ENCODE peak calls at places on chromosomes 13 and 19, in six cellular contexts. U is fibroblast of lung, T is neural crest cell, K is MM.1S, V is progenitor cell of endocrine pancreas, D is astrocyte of the cerebellum. E is an unnamed sample.

GRCh38 chr13:40116008-40116407 is 460.5 kb downstream of the COG6 start:
- DNase-seq in U (peak), T (no peak), K (no peak), V (no peak), D (peak), E (peak)

GRCh38 chr13:29540799-29541198 is 54.7 kb downstream of the SLC7A1 start:
- DNase-seq in U (no peak), T (no peak), K (no peak), V (no peak), D (no peak), E (no peak)

GRCh38 chr13:86692291-86692690 is 893.1 kb upstream of the SLITRK6 start:
- DNase-seq in U (no peak), T (no peak), K (no peak), V (no peak), D (no peak), E (no peak)

GRCh38 chr19:10412257-10412977 is 7.9 kb upstream of the PDE4A start:
- DNase-seq in U (no peak), T (no peak), K (peak), V (no peak), D (no peak), E (no peak)

GRCh38 chr13:71303144-71303543 is 563.9 kb downstream of the DACH1 start:
- DNase-seq in U (no peak), T (no peak), K (no peak), V (no peak), D (no peak), E (no peak)

GRCh38 chr19:39843919-39844793 is 2.0 kb downstream of the FBL start:
- DNase-seq in U (peak), T (no peak), K (peak), V (no peak), D (peak), E (peak)

GRCh38 chr13:40798380-40798779 is 9.0 kb downstream of the SLC25A15 start:
- DNase-seq in U (no peak), T (no peak), K (peak), V (no peak), D (no peak), E (no peak)

GRCh38 chr19:17797397-17798201 is 2.7 kb downstream of the B3GNT3 start:
- DNase-seq in U (no peak), T (no peak), K (no peak), V (no peak), D (no peak), E (no peak)

GRCh38 chr13:53873558-53873957 is 844.9 kb downstream of the OLFM4 start:
- DNase-seq in U (no peak), T (no peak), K (no peak), V (no peak), D (no peak), E (no peak)

GRCh38 chr13:70080030-70080429 is 27.6 kb upstream of the ATXN8OS start:
- DNase-seq in U (no peak), T (no peak), K (no peak), V (no peak), D (peak), E (no peak)

GRCh38 chr13:111204438-111205177 is 89.5 kb downstream of the ARHGEF7 start:
- DNase-seq in U (peak), T (no peak), K (no peak), V (no peak), D (no peak), E (peak)

GRCh38 chr13:50617134-50617721 is 226.3 kb downstream of the DLEU7 start:
- DNase-seq in U (peak), T (no peak), K (no peak), V (no peak), D (peak), E (peak)

GRCh38 chr19:1450735-1451669 is 1.1 kb downstream of the APC2 start:
- DNase-seq in U (no peak), T (no peak), K (no peak), V (no peak), D (no peak), E (no peak)

GRCh38 chr19:47309038-47309437 is 623 bp upstream of the C5AR1 start:
- DNase-seq in U (peak), T (no peak), K (no peak), V (no peak), D (no peak), E (peak)

GRCh38 chr19:45767881-45768643 is 990 bp downstream of the SIX5 start:
- DNase-seq in U (peak), T (peak), K (peak), V (peak), D (peak), E (peak)

GRCh38 chr13:21998279-21998678 is 327.4 kb downstream of the FGF9 start:
- DNase-seq in U (no peak), T (no peak), K (no peak), V (no peak), D (no peak), E (no peak)

GRCh38 chr13:46604226-46604968 is 51.4 kb downstream of the LRCH1 start:
- DNase-seq in U (no peak), T (no peak), K (no peak), V (no peak), D (no peak), E (no peak)

GRCh38 chr19:35992902-35993765 is 1.9 kb upstream of the SDHAF1 start:
- DNase-seq in U (no peak), T (no peak), K (no peak), V (no peak), D (no peak), E (no peak)

GRCh38 chr13:47420012-47420411 is 523.2 kb upstream of the HTR2A start:
- DNase-seq in U (peak), T (no peak), K (no peak), V (no peak), D (no peak), E (peak)

GRCh38 chr13:85255978-85256377 is 543.2 kb downstream of the SLITRK6 start:
- DNase-seq in U (no peak), T (no peak), K (no peak), V (no peak), D (no peak), E (no peak)

GRCh38 chr13:101917475-101917810 is 465.0 kb downstream of the ITGBL1 start:
- DNase-seq in U (no peak), T (no peak), K (no peak), V (no peak), D (no peak), E (no peak)

GRCh38 chr19:8988204-8988603 is 22.0 kb downstream of the MUC16 start:
- DNase-seq in U (no peak), T (no peak), K (no peak), V (no peak), D (no peak), E (no peak)

GRCh38 chr19:54653181-54653809 is 9.5 kb upstream of the LILRB4 start:
- DNase-seq in U (peak), T (no peak), K (peak), V (no peak), D (no peak), E (peak)

DNA sequence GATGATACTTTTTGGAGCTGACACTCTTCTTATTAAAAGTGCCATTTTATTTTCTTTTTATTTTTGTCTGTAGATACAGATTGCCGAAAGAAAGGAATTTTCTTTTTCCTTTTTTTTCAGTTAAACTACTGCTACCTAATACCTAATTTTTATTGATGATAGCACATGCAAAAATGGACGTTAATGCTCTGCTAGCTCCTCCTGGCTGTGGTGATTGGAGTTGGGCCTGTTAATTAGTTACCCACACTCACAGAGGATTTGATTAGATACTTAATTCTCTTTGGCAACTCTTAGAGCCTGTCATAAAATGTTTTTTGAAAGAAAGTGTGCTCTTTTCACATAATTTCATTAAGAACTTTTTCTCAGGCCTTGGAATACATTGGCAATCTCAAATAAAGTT is 366.8 kb downstream of the DCT start:
- DNase-seq in U (no peak), T (no peak), K (no peak), V (no peak), D (no peak), E (peak)
- TF ChIP-seq CTCF in U (peak), T (no peak), K (no peak), V (no peak), D (peak), E (peak)

GRCh38 chr19:5228932-5229777 is 111.5 kb downstream of the PTPRS start:
- DNase-seq in U (no peak), T (no peak), K (no peak), V (no peak), D (no peak), E (no peak)

GRCh38 chr19:5222821-5223321 is 117.7 kb downstream of the PTPRS start:
- DNase-seq in U (no peak), T (no peak), K (no peak), V (no peak), D (no peak), E (no peak)

GRCh38 chr19:5224480-5224879 is 116.1 kb downstream of the PTPRS start:
- DNase-seq in U (no peak), T (no peak), K (no peak), V (no peak), D (no peak), E (no peak)

GRCh38 chr19:5228490-5228889 is 112.1 kb downstream of the PTPRS start:
- DNase-seq in U (no peak), T (no peak), K (no peak), V (no peak), D (no peak), E (no peak)

GRCh38 chr19:5225486-5226345 is 114.9 kb downstream of the PTPRS start:
- DNase-seq in U (no peak), T (peak), K (no peak), V (peak), D (no peak), E (no peak)
- TF ChIP-seq CTCF in U (peak), T (peak), K (peak), V (peak), D (peak), E (peak)

GRCh38 chr13:113724780-113725315 is 34.2 kb upstream of the TMEM255B start:
- DNase-seq in U (peak), T (peak), K (peak), V (peak), D (peak), E (peak)
- TF ChIP-seq CTCF in U (peak), T (peak), K (peak), V (peak), D (peak), E (peak)

GRCh38 chr19:41364546-41365391 is 820 bp upstream of the B9D2 start:
- DNase-seq in U (no peak), T (no peak), K (no peak), V (no peak), D (no peak), E (no peak)

GRCh38 chr19:41362143-41362847 is 1.7 kb downstream of the B9D2 start:
- DNase-seq in U (no peak), T (no peak), K (no peak), V (no peak), D (no peak), E (no peak)

GRCh38 chr19:41363371-41363752 is 587 bp downstream of the B9D2 start:
- DNase-seq in U (no peak), T (no peak), K (no peak), V (no peak), D (no peak), E (no peak)

GRCh38 chr19:41366089-41366488 is 2.1 kb upstream of the B9D2 start:
- DNase-seq in U (no peak), T (no peak), K (peak), V (no peak), D (no peak), E (no peak)

DNA sequence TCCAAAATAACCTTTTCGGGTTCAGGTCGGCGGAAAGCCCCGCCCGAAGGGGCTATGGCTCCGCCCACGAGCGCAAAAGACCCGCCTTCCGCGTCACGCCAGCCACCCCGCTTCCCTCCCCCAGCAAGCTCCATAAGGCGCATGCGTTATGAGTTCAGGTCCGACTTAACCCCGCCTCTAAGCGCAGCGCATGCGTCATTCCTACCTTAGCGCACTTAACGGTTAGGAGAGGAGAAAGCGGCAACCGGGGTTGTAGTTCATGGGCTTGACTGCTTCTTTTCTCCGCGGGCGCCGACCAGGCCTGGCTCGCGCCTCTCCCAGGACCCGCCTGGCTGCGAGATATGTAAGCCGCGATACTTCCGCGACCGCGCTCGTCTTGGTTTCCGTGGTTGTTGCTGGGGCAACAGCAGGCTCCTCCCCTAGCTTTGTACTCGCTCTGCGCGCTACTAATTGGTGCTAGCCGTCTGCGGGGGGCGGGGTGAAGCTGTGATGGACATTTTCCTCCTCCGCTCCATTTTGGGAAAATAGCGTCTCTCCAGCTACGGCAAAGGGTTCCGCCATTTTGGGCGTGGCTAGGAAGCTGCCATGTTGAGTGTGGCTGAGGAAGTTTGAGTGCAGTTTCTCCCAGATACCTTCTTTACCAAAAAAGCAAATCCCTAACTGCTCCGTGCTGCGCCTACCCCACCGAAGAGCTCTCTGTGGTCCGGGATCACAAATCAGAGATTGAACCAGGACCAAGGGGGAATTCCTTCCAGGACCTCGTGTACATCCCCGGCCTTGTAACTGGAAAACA is at the start of gene B9D2:
- DNase-seq in U (peak), T (peak), K (peak), V (peak), D (peak), E (peak)
- TF ChIP-seq CTCF in U (no peak), T (no peak), K (no peak), V (no peak), D (no peak), E (no peak)

GRCh38 chr19:31314849-31315620 is 34.2 kb downstream of the TSHZ3 start:
- DNase-seq in U (no peak), T (no peak), K (no peak), V (no peak), D (no peak), E (peak)
- TF ChIP-seq CTCF in U (no peak), T (no peak), K (no peak), V (peak), D (peak), E (peak)

GRCh38 chr13:106570354-106570822 is 2.5 kb upstream of the ARGLU1 start:
- DNase-seq in U (peak), T (peak), K (peak), V (peak), D (no peak), E (peak)
- TF ChIP-seq CTCF in U (no peak), T (no peak), K (no peak), V (no peak), D (no peak), E (no peak)

GRCh38 chr13:79108914-79109643 is 297.0 kb downstream of the RBM26 start:
- DNase-seq in U (no peak), T (no peak), K (peak), V (no peak), D (no peak), E (no peak)
- TF ChIP-seq CTCF in U (no peak), T (no peak), K (no peak), V (no peak), D (no peak), E (no peak)

DNA sequence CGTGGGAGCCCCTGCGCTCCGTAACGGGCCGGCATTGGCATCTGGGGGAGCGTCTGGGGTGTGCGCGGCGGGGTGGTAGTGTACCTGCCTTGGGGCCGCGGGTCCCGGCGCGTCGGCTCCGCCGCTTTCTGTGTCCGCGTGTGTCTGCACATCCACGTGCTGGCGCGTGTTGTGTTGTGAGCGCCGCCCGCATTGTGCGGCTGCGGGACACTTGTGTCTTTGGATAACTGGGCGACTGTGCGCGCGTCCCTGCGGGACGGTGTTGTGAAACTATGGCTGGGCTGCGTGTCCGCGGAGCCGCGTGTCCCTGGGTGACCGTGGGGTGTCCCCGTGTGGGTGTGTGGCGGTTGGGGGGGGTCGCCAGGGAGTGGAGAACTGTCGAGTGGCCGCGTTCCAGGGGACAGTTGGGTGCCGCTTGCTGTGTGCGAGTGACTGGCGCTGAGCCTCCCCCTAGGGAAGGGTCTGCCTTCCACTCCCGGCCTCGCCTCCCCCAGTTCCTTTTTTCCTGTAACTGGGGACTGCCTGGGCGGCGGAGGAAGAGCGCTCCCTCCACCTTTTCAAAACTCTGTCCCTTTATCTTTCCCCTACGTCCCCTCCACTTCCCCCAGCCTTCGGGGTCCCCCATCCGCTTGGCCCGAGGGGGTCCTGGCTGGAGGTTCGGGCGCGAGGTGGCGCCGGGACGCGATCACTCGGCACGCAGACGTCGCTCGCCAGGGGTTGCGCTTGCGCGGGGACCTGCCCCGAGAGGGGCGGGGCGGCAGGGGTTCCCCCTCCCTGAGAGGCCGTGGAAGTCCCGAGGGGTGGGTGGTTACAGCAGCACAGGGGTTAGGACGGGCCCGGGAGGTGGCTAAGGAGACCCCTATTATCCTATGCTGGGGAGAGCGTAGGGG is 5.6 kb upstream of the NFIC start:
- DNase-seq in U (no peak), T (no peak), K (no peak), V (no peak), D (no peak), E (peak)
- TF ChIP-seq CTCF in U (no peak), T (no peak), K (no peak), V (no peak), D (no peak), E (no peak)

GRCh38 chr19:11563530-11563929 is 4.5 kb upstream of the ELOF1 start:
- DNase-seq in U (no peak), T (no peak), K (no peak), V (no peak), D (no peak), E (no peak)

GRCh38 chr19:11556634-11557420 is 2.2 kb downstream of the ELOF1 start:
- DNase-seq in U (no peak), T (no peak), K (no peak), V (no peak), D (no peak), E (no peak)

GRCh38 chr19:11560404-11560988 is 1.5 kb upstream of the ELOF1 start:
- DNase-seq in U (peak), T (peak), K (peak), V (peak), D (peak), E (peak)

GRCh38 chr19:11555246-11555645 is 3.8 kb downstream of the ELOF1 start:
- DNase-seq in U (no peak), T (no peak), K (no peak), V (no peak), D (no peak), E (no peak)

DNA sequence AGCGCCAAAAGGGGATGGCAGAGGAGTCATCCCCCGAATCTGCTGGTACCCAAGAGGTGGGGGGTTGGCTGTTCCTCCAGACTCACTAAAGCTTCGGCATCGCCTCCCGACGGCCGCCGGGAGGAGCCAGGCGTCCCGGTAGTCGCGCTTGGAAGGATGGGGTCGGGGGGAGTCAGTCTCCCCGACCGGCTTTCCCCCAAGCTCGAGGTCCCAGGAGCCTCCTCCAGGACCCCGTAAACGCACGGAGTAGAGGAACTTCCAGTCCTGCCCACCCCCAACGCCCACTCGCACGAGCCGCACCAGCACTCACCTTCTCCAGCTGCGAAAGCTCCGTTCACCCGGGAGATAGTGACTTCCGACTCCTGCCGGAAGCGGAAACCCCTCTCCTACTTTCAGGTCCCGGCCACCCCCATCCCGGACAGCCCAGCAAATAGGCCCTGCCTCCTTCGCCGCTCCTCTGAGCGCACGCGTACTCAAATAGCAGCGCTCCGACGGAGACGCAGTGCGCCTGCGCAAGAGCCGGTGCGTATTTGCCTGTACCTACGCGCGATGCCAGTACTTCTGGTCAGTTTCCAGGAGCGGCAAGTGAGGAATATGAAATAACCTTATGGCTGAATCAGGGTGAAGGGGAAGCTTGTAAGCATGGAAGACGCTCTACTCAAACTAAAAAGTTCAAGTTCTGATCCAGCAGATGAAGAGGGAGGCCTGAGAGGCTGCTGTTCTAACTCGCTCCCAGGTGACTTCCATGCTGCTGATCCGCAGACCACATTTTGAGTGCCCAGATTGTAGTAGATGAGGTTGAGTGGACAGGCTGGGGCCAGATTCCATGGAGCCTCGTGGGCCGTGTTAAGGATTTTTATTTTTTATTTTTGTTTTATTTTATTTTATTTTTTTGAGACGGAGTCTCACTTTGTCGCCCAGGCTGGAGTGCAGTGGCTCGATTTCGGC is at the start of gene ELOF1:
- DNase-seq in U (peak), T (peak), K (peak), V (peak), D (peak), E (peak)
- TF ChIP-seq CTCF in U (peak), T (no peak), K (peak), V (no peak), D (peak), E (peak)